ENCODE peak calls at places on chromosomes 16 and 17, in four cellular contexts. W is neural progenitor cell, T is iPS-NIHi11, G is left cardiac atrium. B is an unnamed sample.

GRCh38 chr17:35094902-35095301 is 24.8 kb downstream of the RAD51D start:
- DNase-seq in W (no peak), T (no peak), G (no peak), B (no peak)

GRCh38 chr17:81489012-81489968 is 23.3 kb downstream of the ACTG1 start:
- DNase-seq in W (peak), T (no peak), G (no peak), B (peak)

GRCh38 chr16:48720266-48720665 is 110.3 kb upstream of the N4BP1 start:
- DNase-seq in W (peak), T (peak), G (no peak), B (peak)

GRCh38 chr17:12928736-12929135 is 89.1 kb downstream of the ELAC2 start:
- DNase-seq in W (peak), T (peak), G (no peak), B (peak)

GRCh38 chr17:30376621-30377452 is 1.9 kb upstream of the CPD start:
- DNase-seq in W (no peak), T (peak), G (peak), B (peak)

GRCh38 chr17:41329279-41329925 is 13.9 kb upstream of the KRTAP17-1 start:
- DNase-seq in W (peak), T (peak), G (no peak), B (peak)

GRCh38 chr17:81253358-81254131 is 14.4 kb downstream of the NDUFAF8 start:
- DNase-seq in W (peak), T (peak), G (no peak), B (peak)

GRCh38 chr17:76523084-76524037 is 14.1 kb downstream of the CYGB start:
- DNase-seq in W (peak), T (peak), G (peak), B (peak)

GRCh38 chr17:66405836-66406679 is 103.6 kb downstream of the PRKCA start:
- DNase-seq in W (no peak), T (no peak), G (no peak), B (no peak)

GRCh38 chr17:48596735-48597491 is 3.3 kb upstream of the HOXB5 start:
- DNase-seq in W (no peak), T (no peak), G (no peak), B (no peak)

GRCh38 chr17:65576939-65577338 is 15.5 kb upstream of the AXIN2 start:
- DNase-seq in W (peak), T (no peak), G (no peak), B (peak)

GRCh38 chr16:78340590-78340989 is 241.1 kb downstream of the WWOX start:
- DNase-seq in W (no peak), T (no peak), G (no peak), B (no peak)

GRCh38 chr16:813204-813915 is 12.8 kb upstream of the GNG13 start:
- DNase-seq in W (peak), T (peak), G (peak), B (peak)

GRCh38 chr17:64441772-64442549 is 7.0 kb upstream of the MILR1 start:
- DNase-seq in W (no peak), T (no peak), G (peak), B (no peak)

GRCh38 chr16:68347605-68348004 is 36.8 kb downstream of the PRMT7 start:
- DNase-seq in W (no peak), T (no peak), G (no peak), B (no peak)

GRCh38 chr16:87832759-87833502 is 36.4 kb downstream of the SLC7A5 start:
- DNase-seq in W (no peak), T (no peak), G (no peak), B (no peak)

GRCh38 chr17:77709594-77709993 is 248.9 kb upstream of the TNRC6C start:
- DNase-seq in W (no peak), T (no peak), G (no peak), B (no peak)

GRCh38 chr17:36182176-36183000 is 6.0 kb upstream of the TBC1D3B start:
- DNase-seq in W (peak), T (no peak), G (peak), B (no peak)

GRCh38 chr17:66459811-66460270 is 157.4 kb downstream of the PRKCA start:
- DNase-seq in W (no peak), T (no peak), G (peak), B (no peak)

GRCh38 chr17:1787301-1787902 is 25.5 kb downstream of the SERPINF1 start:
- DNase-seq in W (no peak), T (no peak), G (peak), B (peak)

GRCh38 chr16:67504190-67505021 is 21.1 kb upstream of the AGRP start:
- DNase-seq in W (no peak), T (no peak), G (peak), B (no peak)

GRCh38 chr16:89094252-89094901 is 725 bp downstream of the ACSF3 start:
- DNase-seq in W (peak), T (no peak), G (no peak), B (peak)

GRCh38 chr16:16096858-16097213 is 126.5 kb downstream of the ABCC6 start:
- DNase-seq in W (no peak), T (no peak), G (no peak), B (no peak)

GRCh38 chr17:82630212-82630611 is 18.0 kb downstream of the WDR45B start:
- DNase-seq in W (no peak), T (no peak), G (no peak), B (no peak)

GRCh38 chr17:42337442-42337841 is 49.1 kb downstream of the STAT5A start:
- DNase-seq in W (no peak), T (no peak), G (no peak), B (no peak)

GRCh38 chr17:53628011-53628410 is 194.7 kb upstream of the KIF2B start:
- DNase-seq in W (no peak), T (no peak), G (no peak), B (no peak)

GRCh38 chr17:17740627-17741237 is 59.5 kb downstream of the RAI1 start:
- DNase-seq in W (no peak), T (peak), G (no peak), B (no peak)

GRCh38 chr17:48240562-48241130 is 133.1 kb downstream of the SNX11 start:
- DNase-seq in W (no peak), T (no peak), G (no peak), B (peak)

GRCh38 chr17:43515641-43516040 is 30.5 kb downstream of the ETV4 start:
- DNase-seq in W (no peak), T (no peak), G (no peak), B (no peak)

GRCh38 chr17:57485566-57485865 is 229.2 kb downstream of the MSI2 start:
- DNase-seq in W (no peak), T (no peak), G (no peak), B (no peak)

GRCh38 chr17:1640329-1641064 is 5.0 kb downstream of the SCARF1 start:
- DNase-seq in W (no peak), T (no peak), G (no peak), B (no peak)

GRCh38 chr16:87391324-87391949 is 699 bp upstream of the MAP1LC3B start:
- DNase-seq in W (peak), T (no peak), G (peak), B (peak)

GRCh38 chr16:50301626-50302471 is 35.5 kb downstream of the ADCY7 start:
- DNase-seq in W (no peak), T (peak), G (no peak), B (peak)

GRCh38 chr16:85227262-85227923 is 115.1 kb upstream of the CIBAR2 start:
- DNase-seq in W (no peak), T (no peak), G (no peak), B (peak)

B was measured in ELF-1.